ENCODE peak calls at places on chromosomes 2 and 18, in nine cellular contexts. W is H9, I is lung, A is endodermal cell, Z is omental fat pad, C is fibroblast of pulmonary artery, D is RWPE1, Y is endothelial cell, V is mucosa of descending colon. L is an unnamed sample.

GRCh38 chr2:84187258-84187657 is 271.8 kb downstream of the SUCLG1 start:
- DNase-seq in A (peak), W (no peak), I (no peak), C (no peak), V (no peak), Y (no peak), Z (no peak), D (no peak), L (no peak)

GRCh38 chr18:32086866-32087265 is 4.8 kb upstream of the RNF138 start:
- DNase-seq in C (peak), D (peak), V (no peak), Z (no peak), W (no peak), A (no peak), I (no peak), Y (no peak), L (no peak)

GRCh38 chr2:127448526-127448925 is 30.3 kb downstream of the PROC start:
- DNase-seq in I (no peak), D (no peak), Y (no peak), V (no peak), W (no peak), A (no peak), C (peak), Z (no peak), L (no peak)

GRCh38 chr2:236863729-236864126 is 222.0 kb upstream of the COPS8 start:
- DNase-seq in Z (no peak), W (peak), C (no peak), I (no peak), Y (no peak), V (no peak), D (no peak), A (peak), L (peak)

GRCh38 chr2:85390941-85391669 is 19.1 kb downstream of the CAPG start:
- DNase-seq in A (peak), I (peak), Y (peak), Z (peak), W (peak), D (no peak), C (peak), V (peak), L (no peak)

GRCh38 chr2:172079416-172079815 is 5.9 kb upstream of the DLX1 start:
- DNase-seq in A (no peak), Z (no peak), D (no peak), C (no peak), I (no peak), V (no peak), W (no peak), Y (no peak), L (no peak)

GRCh38 chr2:179931502-179931901 is 70.1 kb upstream of the ZNF385B start:
- DNase-seq in I (no peak), C (no peak), Y (no peak), A (no peak), Z (no peak), W (no peak), D (no peak), V (no peak), L (no peak)

GRCh38 chr2:38653715-38654494 is 12.0 kb upstream of the GALM start:
- DNase-seq in Z (no peak), I (no peak), V (no peak), C (no peak), D (peak), A (no peak), Y (no peak), W (no peak), L (peak)

GRCh38 chr2:177076636-177077179 is 135.9 kb upstream of the HNRNPA3 start:
- DNase-seq in V (no peak), D (no peak), Z (no peak), W (peak), A (peak), C (no peak), I (no peak), Y (no peak), L (no peak)

GRCh38 chr2:22817197-22817596 is 567.8 kb upstream of the KLHL29 start:
- DNase-seq in A (no peak), Z (no peak), C (peak), Y (no peak), V (no peak), W (no peak), I (no peak), D (no peak), L (no peak)

DNA sequence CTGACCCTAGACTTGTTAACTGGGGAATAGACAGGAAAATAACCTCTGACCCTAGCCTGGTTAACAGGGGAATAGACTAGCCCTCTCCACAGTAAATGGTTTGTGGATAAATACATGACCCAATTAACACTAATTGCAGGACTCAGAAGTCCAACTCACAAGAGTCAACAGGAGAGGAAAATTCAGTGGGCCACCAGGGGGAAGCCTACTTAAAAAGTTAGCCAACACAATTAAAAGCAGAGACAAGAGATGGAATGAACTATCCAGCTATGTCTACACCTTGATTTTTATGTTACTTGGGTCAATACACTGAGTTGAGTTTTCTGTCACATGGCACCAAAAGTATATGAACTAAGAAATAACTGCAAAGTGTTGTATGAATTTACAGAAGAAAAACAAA is 158.8 kb upstream of the SLC39A10 start:
- DNase-seq in A (peak), Z (no peak), W (peak), C (peak), Y (peak), V (peak), I (peak), D (peak), L (no peak)
- TF ChIP-seq CTCF in A (peak), Z (no peak), W (peak), C (peak), Y (peak), V (no peak), I (peak), D (no peak), L (peak)

GRCh38 chr2:239360008-239360407 is 40.8 kb downstream of the HDAC4 start:
- DNase-seq in W (no peak), D (no peak), Y (no peak), Z (peak), C (no peak), A (no peak), V (peak), I (no peak), L (no peak)

GRCh38 chr2:239359194-239359912 is 41.5 kb downstream of the HDAC4 start:
- DNase-seq in D (no peak), Y (no peak), W (no peak), I (no peak), Z (peak), C (no peak), A (no peak), V (peak), L (peak)

GRCh38 chr2:239360421-239361310 is 40.2 kb downstream of the HDAC4 start:
- DNase-seq in W (peak), A (no peak), V (peak), Z (peak), C (no peak), I (no peak), Y (no peak), D (no peak), L (no peak)

GRCh38 chr2:239355724-239356123 is 45.1 kb downstream of the HDAC4 start:
- DNase-seq in Z (peak), D (no peak), W (no peak), I (no peak), C (peak), A (no peak), V (no peak), Y (no peak), L (no peak)

DNA sequence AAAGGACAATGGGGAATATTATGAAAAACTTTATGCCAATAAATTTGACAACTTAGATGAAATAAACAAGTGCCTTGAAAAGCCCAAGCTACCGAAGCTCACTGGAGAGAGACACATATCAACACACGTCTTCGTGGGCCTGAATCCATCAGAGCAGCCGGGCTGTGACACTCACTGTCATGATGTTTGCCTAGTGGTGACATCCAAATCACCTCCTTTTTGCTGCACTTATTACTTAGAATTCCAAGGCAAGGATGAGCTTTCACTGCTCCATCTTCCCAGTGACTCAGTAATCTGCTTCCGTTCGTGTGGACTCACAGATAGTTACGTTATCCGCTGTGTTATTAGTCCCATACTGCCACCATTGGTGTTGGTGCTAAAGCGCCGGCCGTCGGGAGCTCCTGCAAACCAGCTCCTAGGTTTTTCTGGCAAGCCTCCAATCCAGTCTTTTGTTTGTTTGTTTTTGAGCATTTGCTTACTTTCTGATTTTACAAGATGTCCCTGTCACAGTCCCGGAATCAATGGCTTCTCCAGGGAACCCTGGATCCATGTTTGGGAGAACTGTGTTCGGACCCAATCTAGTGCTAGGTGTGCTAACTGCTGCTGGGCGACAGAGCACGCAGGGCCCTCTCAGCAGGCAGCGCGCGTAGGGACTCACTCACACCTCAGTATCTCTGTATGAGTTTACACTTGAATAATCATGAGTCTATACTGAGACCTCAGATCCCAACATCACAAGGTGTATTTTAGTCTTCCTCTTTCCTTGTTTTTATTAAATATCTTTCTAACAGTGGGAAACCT is 42.7 kb downstream of the HDAC4 start:
- DNase-seq in V (peak), Z (no peak), D (no peak), Y (no peak), I (no peak), C (no peak), W (no peak), A (no peak), L (no peak)
- TF ChIP-seq CTCF in V (no peak), Z (no peak), D (no peak), Y (no peak), I (no peak), C (no peak), W (no peak), A (no peak), L (no peak)

DNA sequence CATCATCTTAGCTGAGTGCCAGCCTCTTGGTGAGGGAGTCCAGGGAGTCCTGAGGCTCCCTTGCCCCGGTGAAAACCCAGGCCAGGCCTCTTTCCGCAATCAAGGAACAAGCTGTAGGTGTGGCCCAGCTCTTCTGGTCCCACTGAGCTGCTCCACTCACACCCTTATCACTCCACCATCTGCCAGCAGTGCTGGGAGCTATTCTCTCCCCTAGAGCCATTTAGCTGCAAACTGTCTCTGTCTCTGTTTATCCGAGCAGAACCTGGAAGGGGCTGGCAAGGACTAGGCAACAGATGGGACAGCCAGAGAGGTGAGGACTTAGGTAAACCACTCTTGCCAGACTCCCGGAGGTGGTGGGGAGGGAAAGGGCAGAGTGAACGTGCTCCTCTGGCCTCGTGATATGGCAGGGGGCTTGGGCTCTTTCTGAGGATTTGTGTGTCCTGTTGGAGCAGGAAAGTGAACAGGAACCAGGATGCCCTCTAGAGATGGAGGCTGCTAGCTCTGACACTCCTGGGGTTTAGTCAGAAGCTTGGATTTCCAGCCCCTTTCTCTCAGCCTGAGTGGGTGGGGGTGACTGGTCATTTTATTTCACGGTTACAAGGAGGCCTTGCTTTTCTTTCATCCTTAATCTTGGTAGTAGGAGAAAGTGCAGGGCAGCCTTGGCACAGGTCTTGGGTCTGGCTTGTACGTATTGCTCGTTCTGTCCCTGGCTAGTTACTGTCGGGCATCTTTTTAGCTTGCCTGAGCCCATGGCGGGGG is 19.6 kb downstream of the B3GNT2 start:
- DNase-seq in C (no peak), D (no peak), W (no peak), I (no peak), V (no peak), A (peak), Z (no peak), Y (peak), L (no peak)
- TF ChIP-seq CTCF in C (no peak), D (no peak), W (no peak), I (no peak), V (no peak), A (no peak), Z (no peak), Y (no peak), L (no peak)

GRCh38 chr2:162587653-162588052 is 243.7 kb downstream of the GCA start:
- DNase-seq in Y (no peak), V (no peak), D (no peak), C (no peak), Z (no peak), W (no peak), I (no peak), A (no peak), L (no peak)
- TF ChIP-seq CTCF in Y (no peak), V (no peak), D (no peak), C (no peak), Z (no peak), W (no peak), I (no peak), A (no peak), L (no peak)

GRCh38 chr18:1663879-1664705 is 759.4 kb downstream of the ADCYAP1 start:
- DNase-seq in W (peak), A (peak), C (peak), Y (peak), V (peak), Z (peak), D (peak), I (peak), L (no peak)
- TF ChIP-seq CTCF in W (peak), A (peak), C (peak), Y (peak), V (no peak), Z (no peak), D (peak), I (peak), L (peak)

GRCh38 chr18:56997200-56997599 is 149.7 kb upstream of the BOD1L2 start:
- DNase-seq in A (no peak), I (no peak), Y (no peak), V (no peak), C (no peak), W (no peak), D (no peak), Z (no peak), L (no peak)

GRCh38 chr18:56990678-56991077 is 156.2 kb upstream of the BOD1L2 start:
- DNase-seq in Y (no peak), V (no peak), D (no peak), C (no peak), I (no peak), A (no peak), Z (no peak), W (no peak), L (no peak)

GRCh38 chr18:56999823-57000222 is 147.1 kb upstream of the BOD1L2 start:
- DNase-seq in V (no peak), I (no peak), Y (no peak), A (no peak), D (no peak), Z (no peak), W (no peak), C (no peak), L (no peak)

GRCh38 chr18:56992777-56993176 is 154.1 kb upstream of the BOD1L2 start:
- DNase-seq in Z (no peak), I (no peak), D (no peak), A (no peak), Y (no peak), C (no peak), V (no peak), W (no peak), L (no peak)

DNA sequence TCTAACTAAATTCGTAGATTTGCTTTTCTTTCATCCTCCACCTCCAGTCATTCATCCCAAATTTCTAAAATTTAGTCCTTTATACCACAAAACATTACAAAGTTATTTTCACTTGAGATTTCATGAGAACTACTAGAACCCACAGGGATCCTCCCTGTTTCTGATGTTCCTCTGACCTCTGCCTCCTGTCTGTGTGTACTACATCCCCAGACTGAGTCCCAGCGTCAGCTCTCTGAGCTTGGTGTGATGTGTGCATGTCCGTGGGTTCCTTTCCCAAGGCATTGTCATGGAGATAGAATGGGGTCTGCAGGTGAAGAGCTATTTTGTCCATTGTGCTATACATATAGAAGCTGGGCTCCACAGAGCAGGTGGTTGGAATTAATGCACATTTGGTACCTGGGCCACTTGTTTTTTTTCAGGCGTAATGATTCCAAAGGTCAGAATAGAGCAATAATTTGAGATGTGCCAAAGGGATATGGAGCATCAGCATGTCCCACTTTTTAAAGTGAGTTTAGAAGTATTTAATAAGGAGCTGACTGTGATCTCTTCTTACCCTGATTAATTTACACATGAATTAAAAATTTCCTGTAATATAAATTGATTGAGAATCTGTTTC is 151.2 kb upstream of the BOD1L2 start:
- DNase-seq in W (no peak), Z (no peak), A (peak), D (no peak), Y (no peak), V (no peak), C (no peak), I (no peak), L (no peak)
- TF ChIP-seq CTCF in W (peak), Z (no peak), A (peak), D (no peak), Y (no peak), V (no peak), C (no peak), I (no peak), L (no peak)

GRCh38 chr2:74653589-74653984 is 460 bp upstream of the SEMA4F start:
- DNase-seq in W (no peak), Z (no peak), C (no peak), Y (no peak), A (no peak), V (no peak), I (no peak), D (no peak), L (no peak)

GRCh38 chr2:74646829-74647482 is 1.2 kb downstream of the M1AP start:
- DNase-seq in A (no peak), Y (no peak), D (no peak), C (no peak), V (no peak), Z (no peak), I (no peak), W (no peak), L (no peak)

GRCh38 chr2:74646201-74646600 is 1.9 kb downstream of the M1AP start:
- DNase-seq in V (no peak), D (no peak), A (no peak), Z (no peak), I (no peak), W (no peak), C (no peak), Y (no peak), L (no peak)

GRCh38 chr2:74648009-74648443 is at the start of gene M1AP:
- DNase-seq in W (peak), A (peak), I (no peak), Z (no peak), Y (peak), D (no peak), V (peak), C (no peak), L (no peak)
- TF ChIP-seq CTCF in W (peak), A (peak), I (no peak), Z (no peak), Y (no peak), D (no peak), V (no peak), C (no peak), L (peak)

GRCh38 chr2:6065713-6066112 is 373.5 kb downstream of the SOX11 start:
- DNase-seq in A (no peak), I (no peak), W (no peak), Z (no peak), Y (no peak), C (no peak), D (no peak), V (no peak), L (no peak)
- TF ChIP-seq CTCF in A (no peak), I (no peak), W (no peak), Z (no peak), Y (no peak), C (no peak), D (no peak), V (no peak), L (no peak)

GRCh38 chr2:120224256-120224655 is 1.1 kb upstream of the TMEM185B start:
- DNase-seq in V (no peak), I (no peak), W (peak), D (no peak), C (no peak), Y (no peak), A (peak), Z (no peak), L (no peak)

GRCh38 chr2:120224735-120225548 is 1.7 kb upstream of the TMEM185B start:
- DNase-seq in D (no peak), C (no peak), W (peak), Y (no peak), Z (no peak), A (peak), V (no peak), I (no peak), L (no peak)

GRCh38 chr2:120221616-120222015 is 1.6 kb downstream of the TMEM185B start:
- DNase-seq in Z (no peak), Y (no peak), A (peak), I (no peak), C (no peak), D (no peak), W (peak), V (no peak), L (no peak)

GRCh38 chr2:120222186-120223033 is 790 bp downstream of the TMEM185B start:
- DNase-seq in Z (no peak), C (no peak), A (no peak), I (no peak), W (peak), D (no peak), Y (no peak), V (no peak), L (no peak)

DNA sequence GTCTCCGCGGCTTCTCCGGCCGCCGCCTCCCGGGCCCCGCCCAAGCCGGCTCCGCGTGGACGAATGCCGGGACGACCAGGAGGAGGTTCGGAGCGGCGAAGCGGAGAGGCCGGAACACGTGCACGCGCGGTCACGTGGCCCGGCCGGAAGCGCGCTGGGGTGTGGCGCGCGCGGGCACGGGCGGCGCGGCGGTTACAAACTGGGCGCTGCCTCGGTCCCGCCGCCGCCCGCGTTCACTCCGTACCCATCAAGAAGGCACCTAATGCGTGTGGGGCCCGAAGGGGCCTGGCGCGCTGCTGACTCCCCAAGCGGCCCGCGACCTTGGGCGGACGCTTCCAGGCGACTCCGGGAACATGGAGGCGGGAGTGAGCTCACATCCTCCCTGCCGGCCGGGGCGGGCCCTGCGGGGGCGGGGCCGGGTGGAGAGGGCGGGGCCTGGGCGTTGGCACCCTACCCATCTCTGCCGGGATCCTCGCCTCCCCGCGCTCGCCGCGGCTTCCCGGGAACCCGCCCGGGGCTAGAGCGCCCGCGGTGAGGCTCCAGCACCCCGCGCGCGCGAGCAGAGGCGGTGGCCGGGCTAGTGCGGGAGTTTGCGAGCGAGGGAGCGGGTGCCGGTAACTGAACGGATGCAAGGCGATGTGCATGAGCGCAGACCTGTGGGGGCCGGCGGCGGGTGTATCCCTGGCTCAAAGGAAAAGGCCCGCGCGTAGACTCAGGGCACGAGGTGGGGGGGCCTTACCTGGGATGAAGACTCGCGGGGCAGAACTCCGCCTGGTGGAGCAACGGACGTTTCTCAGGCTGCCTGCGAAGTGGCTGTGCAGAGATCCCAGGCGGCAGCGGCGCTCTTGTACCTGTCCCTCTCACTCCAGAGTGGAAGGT is at the start of gene TMEM185B:
- DNase-seq in W (peak), D (peak), V (peak), A (peak), C (peak), I (peak), Y (peak), Z (peak), L (peak)
- TF ChIP-seq CTCF in W (peak), D (peak), V (no peak), A (peak), C (peak), I (no peak), Y (peak), Z (no peak), L (peak)